ENCODE peak calls at places on chromosomes 7 and 10, in ten cellular contexts. One of them, this sample, is unnamed.

GRCh38 chr10:26486985-26487850 is 49.1 kb downstream of the APBB1IP start:
- DNase-seq in uterus: peak; percentile 56
- DNase-seq in spleen: no peak
- DNase-seq in glutamatergic neuron: no peak
- DNase-seq in heart left ventricle: peak; percentile 12
- DNase-seq in progenitor cell of endocrine pancreas: no peak
- DNase-seq in foreskin fibroblast: peak; percentile 87
- DNase-seq in heart right ventricle: no peak
- DNase-seq in adrenal gland: peak; percentile 54
- DNase-seq in GM23338: no peak
- DNase-seq in this sample: no peak

GRCh38 chr10:23656735-23657134 is 217.9 kb downstream of the OTUD1 start:
- DNase-seq in uterus: no peak
- DNase-seq in spleen: no peak
- DNase-seq in glutamatergic neuron: no peak
- DNase-seq in heart left ventricle: no peak
- DNase-seq in progenitor cell of endocrine pancreas: no peak
- DNase-seq in foreskin fibroblast: no peak
- DNase-seq in heart right ventricle: no peak
- DNase-seq in adrenal gland: no peak
- DNase-seq in GM23338: peak; percentile 65
- DNase-seq in this sample: no peak

GRCh38 chr7:142583424-142583823 is 165.8 kb upstream of the PRSS1 start:
- DNase-seq in uterus: no peak
- DNase-seq in spleen: no peak
- DNase-seq in glutamatergic neuron: no peak
- DNase-seq in heart left ventricle: no peak
- DNase-seq in progenitor cell of endocrine pancreas: no peak
- DNase-seq in foreskin fibroblast: peak; percentile 93
- DNase-seq in heart right ventricle: no peak
- DNase-seq in adrenal gland: peak; percentile 58
- DNase-seq in GM23338: no peak
- DNase-seq in this sample: no peak

GRCh38 chr10:117165557-117166419 is 27.7 kb upstream of the VAX1 start:
- DNase-seq in uterus: no peak
- DNase-seq in spleen: no peak
- DNase-seq in glutamatergic neuron: peak; percentile 84
- DNase-seq in heart left ventricle: no peak
- DNase-seq in progenitor cell of endocrine pancreas: peak; percentile 64
- DNase-seq in foreskin fibroblast: peak; percentile 78
- DNase-seq in heart right ventricle: peak; percentile 13
- DNase-seq in adrenal gland: peak; percentile 35
- DNase-seq in GM23338: peak; percentile 90
- DNase-seq in this sample: peak; percentile 73

GRCh38 chr7:4683884-4684565 is 1.9 kb downstream of the FOXK1 start:
- DNase-seq in uterus: peak; percentile 52
- DNase-seq in spleen: peak; percentile 90
- DNase-seq in glutamatergic neuron: no peak
- DNase-seq in heart left ventricle: peak; percentile 75
- DNase-seq in progenitor cell of endocrine pancreas: no peak
- DNase-seq in foreskin fibroblast: peak; percentile 89
- DNase-seq in heart right ventricle: peak; percentile 78
- DNase-seq in adrenal gland: peak; percentile 82
- DNase-seq in GM23338: no peak
- DNase-seq in this sample: no peak

GRCh38 chr7:2451171-2452073 is 24.8 kb downstream of the GRIFIN start:
- DNase-seq in uterus: peak; percentile 72
- DNase-seq in spleen: peak; percentile 97
- DNase-seq in glutamatergic neuron: peak; percentile 94
- DNase-seq in heart left ventricle: peak; percentile 84
- DNase-seq in progenitor cell of endocrine pancreas: peak; percentile 77
- DNase-seq in foreskin fibroblast: peak; percentile 88
- DNase-seq in heart right ventricle: peak; percentile 87
- DNase-seq in adrenal gland: peak; percentile 90
- DNase-seq in GM23338: peak; percentile 90
- DNase-seq in this sample: peak; percentile 96

GRCh38 chr7:30667172-30667571 is 15.1 kb downstream of the CRHR2 start:
- DNase-seq in uterus: no peak
- DNase-seq in spleen: no peak
- DNase-seq in glutamatergic neuron: no peak
- DNase-seq in heart left ventricle: no peak
- DNase-seq in progenitor cell of endocrine pancreas: no peak
- DNase-seq in foreskin fibroblast: no peak
- DNase-seq in heart right ventricle: no peak
- DNase-seq in adrenal gland: no peak
- DNase-seq in GM23338: no peak
- DNase-seq in this sample: no peak

GRCh38 chr10:74418285-74418872 is 267.4 kb downstream of the ADK start:
- DNase-seq in uterus: no peak
- DNase-seq in spleen: no peak
- DNase-seq in glutamatergic neuron: peak; percentile 73
- DNase-seq in heart left ventricle: no peak
- DNase-seq in progenitor cell of endocrine pancreas: no peak
- DNase-seq in foreskin fibroblast: peak; percentile 24
- DNase-seq in heart right ventricle: no peak
- DNase-seq in adrenal gland: peak; percentile 55
- DNase-seq in GM23338: peak; percentile 53
- DNase-seq in this sample: peak; percentile 43

GRCh38 chr7:98681951-98682350 is 64.9 kb downstream of the NPTX2 start:
- DNase-seq in uterus: no peak
- DNase-seq in spleen: no peak
- DNase-seq in glutamatergic neuron: no peak
- DNase-seq in heart left ventricle: no peak
- DNase-seq in progenitor cell of endocrine pancreas: no peak
- DNase-seq in foreskin fibroblast: no peak
- DNase-seq in heart right ventricle: no peak
- DNase-seq in adrenal gland: no peak
- DNase-seq in GM23338: no peak
- DNase-seq in this sample: no peak

GRCh38 chr7:7536396-7537019 is 835 bp upstream of the COL28A1 start:
- DNase-seq in uterus: no peak
- DNase-seq in spleen: no peak
- DNase-seq in glutamatergic neuron: no peak
- DNase-seq in heart left ventricle: no peak
- DNase-seq in progenitor cell of endocrine pancreas: no peak
- DNase-seq in foreskin fibroblast: no peak
- DNase-seq in heart right ventricle: no peak
- DNase-seq in adrenal gland: no peak
- DNase-seq in GM23338: no peak
- DNase-seq in this sample: no peak

GRCh38 chr10:79507436-79508167 is 4.7 kb upstream of the EIF5AL1 start:
- DNase-seq in uterus: no peak
- DNase-seq in spleen: no peak
- DNase-seq in glutamatergic neuron: no peak
- DNase-seq in heart left ventricle: no peak
- DNase-seq in progenitor cell of endocrine pancreas: no peak
- DNase-seq in foreskin fibroblast: no peak
- DNase-seq in heart right ventricle: no peak
- DNase-seq in adrenal gland: no peak
- DNase-seq in GM23338: no peak
- DNase-seq in this sample: no peak

GRCh38 chr10:71729023-71729649 is 9.6 kb upstream of the C10orf105 start:
- DNase-seq in uterus: no peak
- DNase-seq in spleen: peak; percentile 90
- DNase-seq in glutamatergic neuron: no peak
- DNase-seq in heart left ventricle: peak; percentile 66
- DNase-seq in progenitor cell of endocrine pancreas: no peak
- DNase-seq in foreskin fibroblast: peak; percentile 12
- DNase-seq in heart right ventricle: peak; percentile 55
- DNase-seq in adrenal gland: peak; percentile 38
- DNase-seq in GM23338: no peak
- DNase-seq in this sample: no peak

DNA sequence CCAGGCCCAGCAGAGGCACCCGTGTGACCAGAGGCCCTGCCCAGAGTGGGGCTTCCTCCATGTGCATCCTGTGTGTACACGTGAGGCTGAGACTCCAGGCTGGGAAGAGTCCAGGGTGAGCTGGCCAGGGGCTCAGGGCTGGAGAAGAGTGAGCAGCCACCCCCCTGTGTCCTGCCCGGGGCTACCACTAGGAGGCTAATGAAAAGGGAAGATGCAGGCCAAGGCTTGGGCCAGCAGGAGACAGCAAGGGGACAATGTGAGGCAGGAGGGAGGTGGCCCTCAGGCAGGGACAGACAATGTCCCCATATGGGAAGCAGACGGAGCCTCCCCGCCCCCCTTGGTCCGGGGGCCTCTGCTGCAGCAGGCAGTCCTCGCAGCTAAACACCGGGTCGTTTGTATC is 102.0 kb downstream of the HIF1AN start:
- DNase-seq in uterus: no peak
- DNase-seq in spleen: no peak
- DNase-seq in glutamatergic neuron: peak; percentile 87
- DNase-seq in heart left ventricle: no peak
- DNase-seq in progenitor cell of endocrine pancreas: peak; percentile 38
- DNase-seq in foreskin fibroblast: no peak
- DNase-seq in heart right ventricle: no peak
- DNase-seq in adrenal gland: no peak
- DNase-seq in GM23338: peak; percentile 88
- DNase-seq in this sample: peak; percentile 69
- TF ChIP-seq CTCF in uterus: no peak
- TF ChIP-seq CTCF in spleen: no peak
- TF ChIP-seq CTCF in glutamatergic neuron: peak; percentile 80
- TF ChIP-seq CTCF in heart left ventricle: no peak
- TF ChIP-seq CTCF in progenitor cell of endocrine pancreas: peak; percentile 68
- TF ChIP-seq CTCF in foreskin fibroblast: peak; percentile 44
- TF ChIP-seq CTCF in heart right ventricle: no peak
- TF ChIP-seq CTCF in adrenal gland: peak; percentile 35
- TF ChIP-seq CTCF in GM23338: peak; percentile 84
- TF ChIP-seq CTCF in this sample: peak; percentile 66

GRCh38 chr7:128726673-128727072 is 12.5 kb upstream of the CALU start:
- DNase-seq in uterus: no peak
- DNase-seq in spleen: no peak
- DNase-seq in glutamatergic neuron: no peak
- DNase-seq in heart left ventricle: no peak
- DNase-seq in progenitor cell of endocrine pancreas: no peak
- DNase-seq in foreskin fibroblast: no peak
- DNase-seq in heart right ventricle: no peak
- DNase-seq in adrenal gland: no peak
- DNase-seq in GM23338: no peak
- DNase-seq in this sample: no peak
- TF ChIP-seq CTCF in uterus: no peak
- TF ChIP-seq CTCF in spleen: no peak
- TF ChIP-seq CTCF in glutamatergic neuron: no peak
- TF ChIP-seq CTCF in heart left ventricle: no peak
- TF ChIP-seq CTCF in progenitor cell of endocrine pancreas: no peak
- TF ChIP-seq CTCF in foreskin fibroblast: no peak
- TF ChIP-seq CTCF in heart right ventricle: no peak
- TF ChIP-seq CTCF in adrenal gland: no peak
- TF ChIP-seq CTCF in GM23338: no peak
- TF ChIP-seq CTCF in this sample: no peak

DNA sequence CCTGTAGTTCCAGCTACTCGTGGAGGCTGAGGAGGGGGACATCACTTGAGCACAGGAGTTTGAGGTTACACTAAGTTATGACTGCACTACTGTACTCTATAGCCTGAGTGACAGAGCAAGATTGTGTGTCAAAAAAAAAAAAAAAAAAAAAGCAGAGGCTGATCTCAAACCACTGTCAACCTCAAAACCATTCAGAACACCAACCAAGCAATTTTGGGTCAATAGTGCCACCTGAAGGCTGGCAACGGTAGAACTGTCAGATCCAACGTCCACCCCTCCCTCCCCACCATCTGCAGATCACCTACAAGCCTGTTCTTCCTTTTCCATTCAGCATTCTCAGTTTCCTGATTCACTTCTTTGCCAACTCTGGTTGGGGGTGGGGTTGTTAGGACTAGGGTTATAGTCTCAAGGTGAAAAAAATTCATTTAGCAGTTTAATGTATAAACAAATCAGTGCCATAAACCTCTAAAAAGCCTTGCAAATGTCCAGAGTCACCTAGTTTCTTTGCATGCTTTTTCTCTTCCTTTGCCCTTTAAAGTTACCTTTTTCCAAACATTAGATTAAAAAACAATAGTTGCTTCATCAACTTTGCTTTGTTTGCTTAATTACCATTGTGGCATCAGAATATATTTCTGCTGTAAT is 2.6 kb downstream of the MRPS33 start:
- DNase-seq in uterus: peak; percentile 24
- DNase-seq in spleen: peak; percentile 78
- DNase-seq in glutamatergic neuron: peak; percentile 65
- DNase-seq in heart left ventricle: peak; percentile 39
- DNase-seq in progenitor cell of endocrine pancreas: peak; percentile 55
- DNase-seq in foreskin fibroblast: peak; percentile 70
- DNase-seq in heart right ventricle: peak; percentile 46
- DNase-seq in adrenal gland: peak; percentile 59
- DNase-seq in GM23338: peak; percentile 81
- DNase-seq in this sample: peak; percentile 59
- TF ChIP-seq CTCF in uterus: peak; percentile 35
- TF ChIP-seq CTCF in spleen: peak; percentile 72
- TF ChIP-seq CTCF in glutamatergic neuron: peak; percentile 12
- TF ChIP-seq CTCF in heart left ventricle: peak; percentile 54
- TF ChIP-seq CTCF in progenitor cell of endocrine pancreas: peak; percentile 72
- TF ChIP-seq CTCF in foreskin fibroblast: peak; percentile 43
- TF ChIP-seq CTCF in heart right ventricle: peak; percentile 65
- TF ChIP-seq CTCF in adrenal gland: peak; percentile 67
- TF ChIP-seq CTCF in GM23338: peak; percentile 81
- TF ChIP-seq CTCF in this sample: peak; percentile 71

DNA sequence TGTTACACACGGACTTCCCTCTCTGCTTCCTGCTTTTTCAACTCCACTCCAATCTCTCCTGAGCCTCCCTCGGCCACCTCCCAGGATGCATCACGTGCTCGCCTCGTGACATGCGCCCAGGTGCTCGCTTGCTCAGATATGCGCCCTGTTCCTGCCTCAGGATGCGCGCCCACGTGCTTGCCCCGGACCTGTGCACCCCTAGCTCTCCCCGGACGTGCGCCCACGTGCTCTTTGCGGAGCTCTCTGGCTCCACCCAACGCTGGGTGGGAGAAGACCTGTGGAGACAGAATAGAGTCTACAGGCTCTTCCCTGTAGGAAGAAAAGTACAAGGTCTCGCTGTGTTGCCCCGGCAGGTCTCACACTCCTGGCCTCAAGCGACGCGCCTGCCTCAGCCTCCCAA is 23.1 kb downstream of the PARD3 start:
- DNase-seq in uterus: no peak
- DNase-seq in spleen: peak; percentile 56
- DNase-seq in glutamatergic neuron: no peak
- DNase-seq in heart left ventricle: no peak
- DNase-seq in progenitor cell of endocrine pancreas: no peak
- DNase-seq in foreskin fibroblast: no peak
- DNase-seq in heart right ventricle: no peak
- DNase-seq in adrenal gland: no peak
- DNase-seq in GM23338: no peak
- DNase-seq in this sample: no peak
- TF ChIP-seq CTCF in uterus: no peak
- TF ChIP-seq CTCF in spleen: no peak
- TF ChIP-seq CTCF in glutamatergic neuron: no peak
- TF ChIP-seq CTCF in heart left ventricle: no peak
- TF ChIP-seq CTCF in progenitor cell of endocrine pancreas: no peak
- TF ChIP-seq CTCF in foreskin fibroblast: no peak
- TF ChIP-seq CTCF in heart right ventricle: no peak
- TF ChIP-seq CTCF in adrenal gland: no peak
- TF ChIP-seq CTCF in GM23338: peak; percentile 53
- TF ChIP-seq CTCF in this sample: no peak

This sample was measured in neural crest cell.